ENCODE peak calls at places on chromosomes 2 and 18, in nine cellular contexts. I, L, A, W, F, X, J, Z and V are unnamed samples.

GRCh38 chr2:41572154-41572553 is 475.7 kb upstream of the PKDCC start:
- DNase-seq in F (no peak), X (no peak), J (no peak), I (no peak), L (no peak), Z (no peak), A (no peak), W (no peak), V (no peak)

GRCh38 chr2:29663266-29663665 is 258.1 kb downstream of the ALK start:
- DNase-seq in I (no peak), Z (peak), L (no peak), J (peak), W (no peak), F (no peak), A (no peak), X (no peak), V (peak)

GRCh38 chr18:13338318-13338717 is 119.8 kb downstream of the LDLRAD4 start:
- DNase-seq in Z (no peak), J (no peak), X (no peak), W (no peak), I (no peak), A (no peak), L (no peak), F (no peak), V (no peak)

GRCh38 chr18:77131652-77132368 is 773 bp downstream of the MBP start:
- DNase-seq in I (peak), F (peak), W (peak), Z (no peak), A (no peak), L (no peak), J (peak), X (peak), V (peak)

GRCh38 chr2:7572460-7572859 is 655.2 kb downstream of the RNF144A start:
- DNase-seq in F (no peak), X (no peak), W (no peak), L (no peak), A (no peak), Z (no peak), I (no peak), J (no peak), V (no peak)

GRCh38 chr2:10408649-10409579 is 39.2 kb downstream of the ODC1 start:
- DNase-seq in Z (peak), X (peak), W (peak), I (peak), F (peak), J (peak), A (peak), L (peak), V (peak)

GRCh38 chr18:32879497-32879896 is 106.7 kb upstream of the KLHL14 start:
- DNase-seq in A (no peak), F (no peak), Z (no peak), I (no peak), J (no peak), W (no peak), X (no peak), L (no peak), V (no peak)

GRCh38 chr2:8004250-8004681 is 677.6 kb upstream of the ID2 start:
- DNase-seq in J (peak), A (no peak), I (peak), Z (peak), X (no peak), F (no peak), W (no peak), L (no peak), V (peak)

GRCh38 chr2:207765541-207765940 is 4.2 kb downstream of the FZD5 start:
- DNase-seq in Z (no peak), W (no peak), J (no peak), X (peak), F (no peak), I (no peak), A (no peak), L (no peak), V (no peak)

GRCh38 chr18:11523809-11524208 is 85.6 kb upstream of the SLC35G4 start:
- DNase-seq in A (no peak), Z (no peak), I (no peak), W (no peak), J (peak), F (no peak), L (no peak), X (no peak), V (peak)

GRCh38 chr2:206799083-206799482 is 33.7 kb downstream of the FASTKD2 start:
- DNase-seq in X (no peak), F (no peak), A (no peak), J (no peak), L (no peak), W (no peak), I (peak), Z (peak), V (peak)

GRCh38 chr18:50559750-50560680 is at the start of gene MAPK4:
- DNase-seq in Z (no peak), A (no peak), W (peak), I (no peak), X (peak), L (no peak), J (no peak), F (peak), V (peak)

GRCh38 chr2:86274918-86275275 is 62.5 kb downstream of the REEP1 start:
- DNase-seq in J (peak), X (peak), Z (no peak), F (no peak), A (no peak), I (no peak), W (no peak), L (no peak), V (no peak)

GRCh38 chr2:198042189-198042588 is 237.8 kb downstream of the PLCL1 start:
- DNase-seq in J (no peak), I (no peak), L (no peak), F (no peak), Z (no peak), W (no peak), X (no peak), A (no peak), V (no peak)

GRCh38 chr2:74876081-74876886 is 42.4 kb downstream of the HK2 start:
- DNase-seq in A (peak), I (peak), F (peak), X (no peak), L (peak), Z (peak), J (peak), W (peak), V (peak)

GRCh38 chr18:76528477-76529432 is 33.7 kb upstream of the ZNF516 start:
- DNase-seq in I (peak), Z (no peak), F (no peak), A (no peak), X (peak), W (peak), L (no peak), J (peak), V (peak)

GRCh38 chr2:190636362-190636761 is 12.5 kb upstream of the NAB1 start:
- DNase-seq in W (no peak), X (no peak), J (peak), L (no peak), F (no peak), Z (peak), I (peak), A (no peak), V (peak)

GRCh38 chr18:50401888-50402287 is 27.0 kb downstream of the SKA1 start:
- DNase-seq in W (peak), I (no peak), F (no peak), J (peak), Z (peak), A (no peak), X (peak), L (peak), V (peak)

GRCh38 chr2:85935170-85935745 is 46.5 kb upstream of the ST3GAL5 start:
- DNase-seq in Z (no peak), I (no peak), L (no peak), A (no peak), X (no peak), F (no peak), J (no peak), W (no peak), V (no peak)

GRCh38 chr2:30078521-30078920 is 68.3 kb upstream of the YPEL5 start:
- DNase-seq in W (no peak), I (no peak), A (no peak), Z (no peak), L (no peak), F (no peak), X (no peak), J (no peak), V (peak)

GRCh38 chr2:14261771-14262170 is 370.7 kb upstream of the LRATD1 start:
- DNase-seq in Z (no peak), W (no peak), X (no peak), I (no peak), J (no peak), A (no peak), F (no peak), L (no peak), V (no peak)

GRCh38 chr18:70931942-70932814 is 643.3 kb downstream of the SOCS6 start:
- DNase-seq in L (no peak), W (no peak), J (no peak), I (no peak), X (no peak), A (no peak), F (no peak), Z (peak), V (peak)

GRCh38 chr2:113700186-113700841 is 56.1 kb downstream of the SLC35F5 start:
- DNase-seq in A (no peak), F (peak), I (peak), W (no peak), Z (no peak), X (no peak), J (no peak), L (peak), V (peak)

GRCh38 chr18:46481048-46481846 is 175.8 kb downstream of the LOXHD1 start:
- DNase-seq in J (peak), X (peak), F (peak), A (peak), Z (no peak), W (peak), L (peak), I (peak), V (peak)

GRCh38 chr2:133369896-133370295 is 198.4 kb downstream of the NCKAP5 start:
- DNase-seq in W (no peak), F (no peak), Z (no peak), I (no peak), L (no peak), J (no peak), A (no peak), X (no peak), V (no peak)